ENCODE peak calls at places on chromosomes 16 and 17, in ten cellular contexts. U, B, K, Z, I, F, E, V, Y and R are unnamed samples. For H3K27me3, the result is how much of the 10 kb centered on the place peaks cover.

GRCh38 chr16:21060027-21060510 is 90.6 kb downstream of the DNAH3 start:
- DNase-seq in Z (no peak), F (no peak), V (no peak), I (no peak), B (no peak), Y (no peak), K (peak), U (no peak), E (no peak), R (no peak)

GRCh38 chr16:48897698-48898205 is 287.8 kb upstream of the N4BP1 start:
- DNase-seq in E (no peak), I (no peak), U (no peak), K (no peak), Z (no peak), B (no peak), V (no peak), Y (no peak), F (no peak), R (no peak)

GRCh38 chr16:21205303-21205702 is 6.1 kb downstream of the ZP2 start:
- DNase-seq in Z (no peak), B (no peak), I (no peak), E (no peak), V (no peak), U (no peak), K (no peak), Y (no peak), F (no peak), R (no peak)

GRCh38 chr16:58426095-58426494 is 33.8 kb downstream of the GINS3 start:
- DNase-seq in F (no peak), I (no peak), K (no peak), U (no peak), V (no peak), E (no peak), B (peak), Z (peak), Y (no peak), R (no peak)

GRCh38 chr17:15332338-15332737 is 9.1 kb downstream of the TEKT3 start:
- DNase-seq in E (no peak), U (no peak), I (no peak), Z (no peak), K (no peak), V (no peak), Y (no peak), F (no peak), B (no peak), R (no peak)

GRCh38 chr16:68128577-68129305 is 43.6 kb downstream of the NFATC3 start:
- DNase-seq in V (no peak), K (peak), I (peak), E (peak), B (no peak), U (peak), Y (no peak), Z (no peak), F (no peak), R (no peak)

GRCh38 chr16:66515543-66516171 is 34.3 kb downstream of the TK2 start:
- DNase-seq in I (peak), F (no peak), B (no peak), V (no peak), U (peak), K (no peak), Y (no peak), Z (no peak), E (peak), R (no peak)

GRCh38 chr16:48269011-48269410 is 21.7 kb upstream of the ABCC11 start:
- DNase-seq in F (no peak), E (no peak), K (no peak), I (no peak), Y (no peak), Z (no peak), U (no peak), B (no peak), V (no peak), R (no peak)

GRCh38 chr17:69269174-69269998 is 40.8 kb upstream of the ABCA10 start:
- DNase-seq in Y (no peak), Z (no peak), K (no peak), B (no peak), U (peak), E (peak), V (no peak), F (peak), I (peak), R (no peak)

GRCh38 chr17:21263351-21263750 is 10.1 kb upstream of the NATD1 start:
- DNase-seq in K (no peak), V (no peak), I (no peak), F (no peak), Y (no peak), Z (no peak), E (peak), U (peak), B (no peak), R (no peak)

GRCh38 chr16:72983728-72984350 is 64.1 kb downstream of the ZFHX3 start:
- DNase-seq in Y (no peak), U (no peak), F (no peak), E (no peak), B (no peak), Z (no peak), V (no peak), I (no peak), K (peak), R (no peak)

GRCh38 chr16:1823821-1824220 is 2.8 kb downstream of the HAGH start:
- DNase-seq in F (no peak), Z (peak), U (peak), V (no peak), Y (peak), K (peak), B (no peak), I (peak), E (peak), R (peak)

GRCh38 chr16:71669926-71670536 is 44.0 kb downstream of the MARVELD3 start:
- DNase-seq in Y (no peak), V (no peak), U (no peak), E (peak), I (no peak), B (no peak), Z (no peak), F (no peak), K (no peak), R (no peak)

GRCh38 chr17:80859004-80859941 is 132.4 kb upstream of the CHMP6 start:
- DNase-seq in I (peak), B (no peak), F (peak), Y (peak), Z (peak), U (peak), E (peak), V (no peak), K (peak), R (peak)

GRCh38 chr17:37610971-37611370 is 1.8 kb upstream of the SYNRG start:
- DNase-seq in I (no peak), U (peak), E (no peak), B (no peak), V (no peak), Y (peak), Z (no peak), F (no peak), K (no peak), R (no peak)

GRCh38 chr17:49361129-49361901 is 735 bp downstream of the ZNF652 start:
- DNase-seq in B (peak), Z (peak), E (peak), V (no peak), Y (no peak), K (peak), I (peak), U (no peak), F (peak), R (peak)

GRCh38 chr16:55444754-55445485 is 34.1 kb upstream of the MMP2 start:
- DNase-seq in B (no peak), I (no peak), Y (no peak), Z (no peak), F (peak), E (no peak), K (peak), U (no peak), V (no peak), R (no peak)

GRCh38 chr17:45022655-45023339 is 28.6 kb downstream of the DCAKD start:
- DNase-seq in B (no peak), K (no peak), U (no peak), I (no peak), E (no peak), Y (no peak), Z (no peak), F (no peak), V (no peak), R (peak)

GRCh38 chr17:624341-624860 is 90.2 kb downstream of the VPS53 start:
- DNase-seq in I (no peak), K (no peak), Y (no peak), U (no peak), F (no peak), V (no peak), Z (no peak), E (no peak), B (no peak), R (no peak)

GRCh38 chr16:5056347-5056746 is 9.4 kb downstream of the C16orf89 start:
- DNase-seq in E (peak), F (no peak), U (no peak), I (peak), V (peak), K (no peak), Z (no peak), Y (peak), B (peak), R (peak)

GRCh38 chr16:12254566-12254965 is 278.0 kb downstream of the SNX29 start:
- DNase-seq in K (no peak), E (no peak), B (no peak), U (no peak), V (no peak), Z (no peak), I (no peak), F (no peak), Y (no peak), R (no peak)

GRCh38 chr17:64226132-64226531 is 36.9 kb downstream of the TEX2 start:
- DNase-seq in U (no peak), F (no peak), Z (no peak), K (no peak), I (no peak), V (no peak), B (no peak), Y (no peak), E (peak), R (no peak)

GRCh38 chr17:7122386-7122785 is 7.8 kb upstream of the ASGR2 start:
- DNase-seq in K (no peak), V (no peak), Z (no peak), F (no peak), U (peak), E (peak), B (no peak), Y (no peak), I (no peak), R (no peak)

GRCh38 chr16:64311241-64311640 is 810.6 kb downstream of the CDH11 start:
- DNase-seq in Y (no peak), F (no peak), E (no peak), B (no peak), U (no peak), K (no peak), Z (no peak), I (no peak), V (no peak), R (no peak)

GRCh38 chr17:39867084-39867890 is 715 bp upstream of the ZPBP2 start:
- DNase-seq in V (no peak), F (no peak), E (no peak), U (no peak), Z (no peak), B (no peak), Y (no peak), I (no peak), K (no peak), R (no peak)

GRCh38 chr17:73474370-73474988 is 162.7 kb upstream of the CDC42EP4 start:
- DNase-seq in Z (no peak), U (peak), Y (no peak), F (peak), I (peak), E (peak), V (peak), K (peak), B (peak), R (peak)

GRCh38 chr17:60224064-60224463 is 74.3 kb downstream of the CA4 start:
- DNase-seq in E (peak), U (peak), V (no peak), K (no peak), I (no peak), Z (no peak), B (no peak), Y (no peak), F (no peak), R (no peak)

GRCh38 chr16:84839054-84839453 is 19.3 kb downstream of the CRISPLD2 start:
- DNase-seq in I (no peak), B (no peak), U (peak), F (no peak), Y (no peak), K (peak), E (peak), V (peak), Z (no peak), R (no peak)

GRCh38 chr17:82926081-82926480 is 86.3 kb upstream of the ZNF750 start:
- DNase-seq in E (no peak), V (no peak), B (no peak), F (no peak), K (no peak), I (no peak), Z (no peak), U (no peak), Y (no peak), R (no peak)

GRCh38 chr17:50507871-50508572 is at the start of gene MYCBPAP:
- DNase-seq in Z (peak), Y (peak), K (peak), F (peak), V (no peak), U (peak), I (peak), E (peak), B (peak), R (peak)

GRCh38 chr17:79612468-79613194 is 1.8 kb upstream of the RBFOX3 start:
- DNase-seq in Y (peak), I (peak), F (no peak), E (peak), U (peak), Z (peak), B (peak), K (peak), V (peak), R (peak)

DNA sequence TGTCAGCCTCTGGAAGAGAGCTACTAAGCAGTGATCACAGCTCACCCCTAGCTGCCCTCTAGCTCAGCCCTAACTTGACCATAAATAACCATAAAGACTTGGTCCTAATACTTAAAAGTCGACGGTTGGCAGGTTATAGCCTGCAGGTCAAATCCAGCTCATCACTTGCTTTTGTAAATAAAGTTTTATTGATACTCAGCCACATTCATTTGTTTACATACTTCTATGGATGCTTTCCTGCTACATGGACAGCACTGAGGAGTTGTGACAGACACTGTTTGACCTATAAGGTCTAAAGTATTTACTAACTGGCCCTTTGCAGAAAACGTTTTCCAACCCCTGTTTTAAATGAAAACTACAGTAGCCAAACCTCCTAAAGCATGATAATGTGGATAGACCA is 151.6 kb upstream of the ASIC2 start:
- DNase-seq in V (no peak), B (no peak), Z (no peak), U (no peak), K (no peak), E (no peak), Y (no peak), I (no peak), F (no peak), R (no peak)
- H3K27me3 ChIP-seq in V (under half), B (under half), Z (under half), U (under half), K (under half), E (under half), Y (under half), I (under half), F (under half), R (under half)

GRCh38 chr17:31390748-31391495 is 553 bp upstream of the RAB11FIP4 start:
- DNase-seq in Y (peak), V (no peak), B (peak), I (no peak), K (no peak), Z (no peak), F (no peak), U (no peak), E (peak), R (no peak)

GRCh38 chr17:31392856-31393748 is 1.6 kb downstream of the RAB11FIP4 start:
- DNase-seq in Y (no peak), B (peak), F (peak), V (no peak), K (no peak), Z (peak), I (no peak), E (no peak), U (no peak), R (no peak)

GRCh38 chr17:31392002-31392855 is 754 bp downstream of the RAB11FIP4 start:
- DNase-seq in Z (no peak), U (no peak), I (no peak), E (no peak), B (peak), Y (peak), K (no peak), V (no peak), F (no peak), R (no peak)

GRCh38 chr17:31390426-31390747 is 1.1 kb upstream of the RAB11FIP4 start:
- DNase-seq in E (no peak), I (no peak), K (no peak), Z (no peak), Y (no peak), B (peak), F (no peak), V (no peak), U (no peak), R (no peak)

GRCh38 chr17:31391496-31391949 is at the start of gene RAB11FIP4:
- DNase-seq in B (peak), V (no peak), F (no peak), E (peak), Y (peak), U (no peak), I (peak), Z (no peak), K (no peak), R (peak)
- H3K4me3 ChIP-seq in B (peak), V (no peak), F (peak), E (peak), Y (peak), U (peak), I (peak), Z (peak), K (no peak), R (peak)

GRCh38 chr17:56598471-56598870 is 5.0 kb downstream of the NOG start:
- DNase-seq in Y (no peak), F (no peak), V (no peak), U (peak), I (no peak), Z (no peak), E (no peak), K (no peak), B (no peak), R (no peak)

GRCh38 chr17:56597495-56597990 is 4.0 kb downstream of the NOG start:
- DNase-seq in F (no peak), B (no peak), I (no peak), V (no peak), U (peak), Z (no peak), Y (peak), K (peak), E (no peak), R (peak)

GRCh38 chr17:56600246-56600645 is 6.7 kb downstream of the NOG start:
- DNase-seq in Z (no peak), V (no peak), B (no peak), E (no peak), K (no peak), I (no peak), F (no peak), U (no peak), Y (no peak), R (no peak)

GRCh38 chr17:56599566-56599965 is 6.1 kb downstream of the NOG start:
- DNase-seq in Y (no peak), Z (no peak), I (no peak), E (no peak), U (no peak), B (no peak), K (no peak), F (no peak), V (no peak), R (no peak)

GRCh38 chr17:56599093-56599492 is 5.6 kb downstream of the NOG start:
- DNase-seq in U (no peak), F (no peak), E (no peak), I (no peak), K (no peak), Z (no peak), Y (no peak), V (no peak), B (peak), R (no peak)
- H3K27me3 ChIP-seq in U (under half), F (half or more), E (under half), I (under half), K (under half), Z (half or more), Y (half or more), V (under half), B (under half), R (half or more)

GRCh38 chr17:10547351-10547750 is 2.1 kb downstream of the MYH2 start:
- DNase-seq in Z (no peak), K (no peak), B (no peak), V (no peak), Y (no peak), F (no peak), I (no peak), U (no peak), E (no peak), R (no peak)

GRCh38 chr17:10549108-10549842 is at the start of gene MYH2:
- DNase-seq in I (no peak), K (no peak), U (no peak), Y (peak), Z (no peak), E (no peak), F (no peak), V (no peak), B (no peak), R (no peak)

GRCh38 chr17:10550014-10550413 is 556 bp upstream of the MYH2 start:
- DNase-seq in Z (no peak), U (no peak), E (no peak), F (no peak), B (no peak), K (no peak), I (no peak), V (no peak), Y (no peak), R (no peak)
- H3K4me3 ChIP-seq in Z (no peak), U (no peak), E (no peak), F (no peak), B (no peak), K (no peak), I (no peak), V (no peak), Y (peak), R (no peak)